ENCODE peak calls at places on chromosomes 3 and 15, in eight cellular contexts. One of them, this sample, is unnamed.

GRCh38 chr3:58835075-58835474 is 168.5 kb upstream of the FAM3D start:
- DNase-seq in PC-3: peak
- DNase-seq in HuH-7: no peak
- DNase-seq in A673: no peak
- DNase-seq in GM12865: no peak
- DNase-seq in AML-193: no peak
- DNase-seq in ELR: peak
- DNase-seq in activated T-cell treated with anti-CD3 and anti-CD28 coated beads for 48 hours: no peak
- DNase-seq in this sample: no peak

GRCh38 chr3:10421996-10422395 is 83.4 kb downstream of the ATP2B2 start:
- DNase-seq in ELR: no peak
- DNase-seq in A673: no peak
- DNase-seq in PC-3: no peak
- DNase-seq in GM12865: no peak
- DNase-seq in activated T-cell treated with anti-CD3 and anti-CD28 coated beads for 48 hours: no peak
- DNase-seq in HuH-7: no peak
- DNase-seq in AML-193: no peak
- DNase-seq in this sample: no peak

GRCh38 chr15:39833515-39833981 is 50.9 kb upstream of the FSIP1 start:
- DNase-seq in HuH-7: no peak
- DNase-seq in ELR: peak
- DNase-seq in GM12865: no peak
- DNase-seq in PC-3: peak
- DNase-seq in AML-193: no peak
- DNase-seq in A673: peak
- DNase-seq in activated T-cell treated with anti-CD3 and anti-CD28 coated beads for 48 hours: no peak
- DNase-seq in this sample: no peak

GRCh38 chr3:186821429-186822367 is 15.4 kb upstream of the RFC4 start:
- DNase-seq in PC-3: peak
- DNase-seq in AML-193: peak
- DNase-seq in ELR: peak
- DNase-seq in HuH-7: no peak
- DNase-seq in activated T-cell treated with anti-CD3 and anti-CD28 coated beads for 48 hours: no peak
- DNase-seq in A673: peak
- DNase-seq in GM12865: peak
- DNase-seq in this sample: peak

GRCh38 chr3:38805765-38806386 is 10.1 kb downstream of the SCN10A start:
- DNase-seq in HuH-7: peak
- DNase-seq in AML-193: peak
- DNase-seq in A673: peak
- DNase-seq in activated T-cell treated with anti-CD3 and anti-CD28 coated beads for 48 hours: peak
- DNase-seq in PC-3: peak
- DNase-seq in GM12865: peak
- DNase-seq in ELR: peak
- DNase-seq in this sample: peak

GRCh38 chr3:10775828-10776227 is 40.2 kb upstream of the SLC6A11 start:
- DNase-seq in GM12865: no peak
- DNase-seq in ELR: no peak
- DNase-seq in A673: no peak
- DNase-seq in PC-3: no peak
- DNase-seq in HuH-7: no peak
- DNase-seq in activated T-cell treated with anti-CD3 and anti-CD28 coated beads for 48 hours: no peak
- DNase-seq in AML-193: no peak
- DNase-seq in this sample: no peak

GRCh38 chr3:165884518-165884917 is 47.3 kb upstream of the BCHE start:
- DNase-seq in activated T-cell treated with anti-CD3 and anti-CD28 coated beads for 48 hours: no peak
- DNase-seq in PC-3: no peak
- DNase-seq in HuH-7: no peak
- DNase-seq in ELR: peak
- DNase-seq in GM12865: no peak
- DNase-seq in A673: no peak
- DNase-seq in AML-193: no peak
- DNase-seq in this sample: no peak

GRCh38 chr15:62301993-62302665 is 137.0 kb upstream of the C2CD4B start:
- DNase-seq in GM12865: no peak
- DNase-seq in ELR: no peak
- DNase-seq in A673: no peak
- DNase-seq in PC-3: no peak
- DNase-seq in HuH-7: no peak
- DNase-seq in activated T-cell treated with anti-CD3 and anti-CD28 coated beads for 48 hours: no peak
- DNase-seq in AML-193: no peak
- DNase-seq in this sample: no peak

GRCh38 chr15:79088426-79089205 is 2.0 kb downstream of the RASGRF1 start:
- DNase-seq in activated T-cell treated with anti-CD3 and anti-CD28 coated beads for 48 hours: no peak
- DNase-seq in AML-193: no peak
- DNase-seq in ELR: no peak
- DNase-seq in A673: no peak
- DNase-seq in GM12865: no peak
- DNase-seq in HuH-7: no peak
- DNase-seq in PC-3: no peak
- DNase-seq in this sample: no peak

GRCh38 chr15:79978694-79979519 is 7.9 kb upstream of the BCL2A1 start:
- DNase-seq in ELR: peak
- DNase-seq in activated T-cell treated with anti-CD3 and anti-CD28 coated beads for 48 hours: no peak
- DNase-seq in GM12865: peak
- DNase-seq in A673: no peak
- DNase-seq in HuH-7: peak
- DNase-seq in AML-193: peak
- DNase-seq in PC-3: no peak
- DNase-seq in this sample: peak

GRCh38 chr3:39937315-39937714 is 127.9 kb downstream of the MYRIP start:
- DNase-seq in GM12865: no peak
- DNase-seq in AML-193: no peak
- DNase-seq in activated T-cell treated with anti-CD3 and anti-CD28 coated beads for 48 hours: no peak
- DNase-seq in HuH-7: no peak
- DNase-seq in ELR: no peak
- DNase-seq in PC-3: no peak
- DNase-seq in A673: no peak
- DNase-seq in this sample: no peak

GRCh38 chr3:39668420-39668819 is 141.0 kb upstream of the MYRIP start:
- DNase-seq in activated T-cell treated with anti-CD3 and anti-CD28 coated beads for 48 hours: no peak
- DNase-seq in A673: peak
- DNase-seq in ELR: peak
- DNase-seq in AML-193: peak
- DNase-seq in PC-3: peak
- DNase-seq in GM12865: peak
- DNase-seq in HuH-7: peak
- DNase-seq in this sample: peak

GRCh38 chr3:45362768-45363167 is 25.6 kb upstream of the LARS2 start:
- DNase-seq in activated T-cell treated with anti-CD3 and anti-CD28 coated beads for 48 hours: no peak
- DNase-seq in PC-3: peak
- DNase-seq in ELR: peak
- DNase-seq in AML-193: peak
- DNase-seq in HuH-7: peak
- DNase-seq in A673: no peak
- DNase-seq in GM12865: no peak
- DNase-seq in this sample: no peak

GRCh38 chr15:76258460-76258859 is 52.8 kb downstream of the ETFA start:
- DNase-seq in A673: peak
- DNase-seq in PC-3: no peak
- DNase-seq in AML-193: no peak
- DNase-seq in HuH-7: no peak
- DNase-seq in GM12865: no peak
- DNase-seq in ELR: no peak
- DNase-seq in activated T-cell treated with anti-CD3 and anti-CD28 coated beads for 48 hours: no peak
- DNase-seq in this sample: no peak

GRCh38 chr3:128282392-128283196 is 129.3 kb downstream of the EEFSEC start:
- DNase-seq in A673: peak
- DNase-seq in PC-3: no peak
- DNase-seq in activated T-cell treated with anti-CD3 and anti-CD28 coated beads for 48 hours: no peak
- DNase-seq in HuH-7: no peak
- DNase-seq in ELR: no peak
- DNase-seq in GM12865: no peak
- DNase-seq in AML-193: no peak
- DNase-seq in this sample: no peak

GRCh38 chr3:102225407-102226132 is 209.2 kb upstream of the ZPLD1 start:
- DNase-seq in A673: peak
- DNase-seq in ELR: peak
- DNase-seq in AML-193: peak
- DNase-seq in HuH-7: peak
- DNase-seq in activated T-cell treated with anti-CD3 and anti-CD28 coated beads for 48 hours: no peak
- DNase-seq in PC-3: peak
- DNase-seq in GM12865: peak
- DNase-seq in this sample: peak

GRCh38 chr15:49492834-49493233 is 69.8 kb downstream of the FGF7 start:
- DNase-seq in activated T-cell treated with anti-CD3 and anti-CD28 coated beads for 48 hours: no peak
- DNase-seq in PC-3: peak
- DNase-seq in A673: no peak
- DNase-seq in HuH-7: no peak
- DNase-seq in ELR: peak
- DNase-seq in AML-193: peak
- DNase-seq in GM12865: no peak
- DNase-seq in this sample: no peak

This sample was measured in KBM-7.